ENCODE peak calls at places on chromosomes 6 and 20, in ten cellular contexts. Z, V, A, P, T, W, S, X, R and F are unnamed samples.
A peak's percentile ranks its signal among the peaks of the same experiment; 100 is the strongest.

GRCh38 chr20:43389839-43390626 is 67.7 kb upstream of the SRSF6 start:
- DNase-seq in A (no peak), P (no peak), Z (no peak), V (no peak), X (no peak), T (no peak), S (peak; percentile 47), W (peak; percentile 77), R (peak; percentile 16), F (no peak)

GRCh38 chr20:10619427-10619826 is 54.4 kb downstream of the JAG1 start:
- DNase-seq in S (no peak), R (no peak), A (peak; percentile 93), X (peak; percentile 65), W (no peak), P (peak; percentile 96), V (peak; percentile 91), Z (no peak), T (peak; percentile 91), F (peak; percentile 55)

GRCh38 chr20:34083137-34083536 is 28.9 kb downstream of the EIF2S2 start:
- DNase-seq in Z (no peak), R (peak; percentile 57), A (peak; percentile 89), P (peak; percentile 96), W (peak; percentile 90), T (peak; percentile 96), S (no peak), V (peak; percentile 82), X (peak; percentile 33), F (no peak)

GRCh38 chr6:25700841-25701240 is 48.8 kb downstream of the SCGN start:
- DNase-seq in A (no peak), R (no peak), X (no peak), W (no peak), S (no peak), P (no peak), V (no peak), T (no peak), Z (no peak), F (no peak)

GRCh38 chr20:20594171-20594530 is 118.3 kb downstream of the RALGAPA2 start:
- DNase-seq in X (peak; percentile 42), T (peak; percentile 57), R (no peak), A (peak; percentile 57), Z (no peak), S (no peak), W (no peak), V (peak; percentile 53), P (peak; percentile 73), F (no peak)

GRCh38 chr6:141548969-141549368 is 583.8 kb upstream of the GJE1 start:
- DNase-seq in R (no peak), V (peak; percentile 83), S (no peak), A (peak; percentile 32), Z (no peak), T (peak; percentile 54), X (peak; percentile 19), P (peak; percentile 57), W (no peak), F (no peak)

GRCh38 chr6:42449917-42450313 is 1.8 kb downstream of the TRERF1 start:
- DNase-seq in V (peak; percentile 36), R (no peak), W (no peak), P (peak; percentile 41), S (no peak), A (no peak), Z (no peak), X (no peak), T (no peak), F (no peak)

GRCh38 chr6:164072240-164072666 is 657.7 kb downstream of the QKI start:
- DNase-seq in X (no peak), R (no peak), P (no peak), W (no peak), Z (no peak), T (peak; percentile 40), V (no peak), S (no peak), A (no peak), F (no peak)

GRCh38 chr6:2989332-2990178 is 10.1 kb upstream of the NQO2 start:
- DNase-seq in X (peak; percentile 95), S (peak; percentile 94), Z (peak; percentile 69), A (peak; percentile 98), V (peak; percentile 97), W (peak; percentile 83), T (peak; percentile 100), P (peak; percentile 99), R (peak; percentile 84), F (peak; percentile 98)

GRCh38 chr6:81999270-81999669 is 246.8 kb upstream of the TENT5A start:
- DNase-seq in A (peak; percentile 33), V (no peak), W (no peak), X (no peak), S (peak; percentile 10), T (no peak), P (no peak), Z (no peak), R (no peak), F (no peak)

GRCh38 chr6:116624036-116624805 is 7.9 kb downstream of the RSPH4A start:
- DNase-seq in A (no peak), S (no peak), W (no peak), R (no peak), V (no peak), T (no peak), P (no peak), X (no peak), Z (no peak), F (no peak)

GRCh38 chr20:2451939-2452732 is 18.5 kb downstream of the SNRPB start:
- DNase-seq in V (peak; percentile 86), W (no peak), R (peak; percentile 71), P (peak; percentile 70), Z (peak; percentile 83), S (peak; percentile 85), X (peak; percentile 81), T (peak; percentile 84), A (peak; percentile 67), F (no peak)

DNA sequence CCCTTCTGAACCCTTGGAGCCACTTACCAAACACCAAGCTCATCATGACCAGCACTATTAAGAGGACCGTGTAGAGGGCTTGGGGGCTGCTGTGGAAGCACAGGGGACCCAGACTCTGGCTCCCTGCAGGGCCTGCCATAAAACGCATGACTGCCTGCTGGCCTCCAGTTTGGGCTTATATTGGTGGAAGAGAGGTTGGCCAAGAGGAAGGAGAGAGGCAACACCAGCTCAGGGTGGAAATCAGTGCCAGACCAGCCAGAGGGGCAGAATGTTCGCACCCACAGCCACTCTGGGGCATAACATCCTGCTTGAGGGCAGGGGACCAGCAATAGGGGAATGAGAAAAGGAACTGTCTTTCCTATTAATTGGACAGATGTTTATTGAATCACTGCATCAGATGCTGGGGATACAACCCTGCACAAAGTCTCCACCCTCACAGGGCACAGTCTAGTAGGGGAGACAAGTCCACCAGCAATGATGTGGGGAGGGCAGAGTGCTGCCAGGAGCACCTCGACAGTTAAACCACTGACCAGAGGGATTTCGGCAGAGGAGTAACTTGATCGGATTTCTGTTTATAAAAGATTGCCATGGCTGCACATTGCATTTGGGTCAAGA is 534 bp downstream of the LY6G5C start:
- DNase-seq in Z (no peak), W (no peak), P (no peak), A (no peak), T (no peak), R (no peak), V (no peak), X (no peak), S (no peak), F (no peak)
- H3K4me3 ChIP-seq in Z (no peak overlapping the region), W (peak overlapping the region; percentile 71), P (peak overlapping the region; percentile 28), A (no peak overlapping the region), T (peak overlapping the region; percentile 53), R (no peak overlapping the region), V (peak overlapping the region; percentile 58), X (no peak overlapping the region), S (no peak overlapping the region), F (no peak overlapping the region)

DNA sequence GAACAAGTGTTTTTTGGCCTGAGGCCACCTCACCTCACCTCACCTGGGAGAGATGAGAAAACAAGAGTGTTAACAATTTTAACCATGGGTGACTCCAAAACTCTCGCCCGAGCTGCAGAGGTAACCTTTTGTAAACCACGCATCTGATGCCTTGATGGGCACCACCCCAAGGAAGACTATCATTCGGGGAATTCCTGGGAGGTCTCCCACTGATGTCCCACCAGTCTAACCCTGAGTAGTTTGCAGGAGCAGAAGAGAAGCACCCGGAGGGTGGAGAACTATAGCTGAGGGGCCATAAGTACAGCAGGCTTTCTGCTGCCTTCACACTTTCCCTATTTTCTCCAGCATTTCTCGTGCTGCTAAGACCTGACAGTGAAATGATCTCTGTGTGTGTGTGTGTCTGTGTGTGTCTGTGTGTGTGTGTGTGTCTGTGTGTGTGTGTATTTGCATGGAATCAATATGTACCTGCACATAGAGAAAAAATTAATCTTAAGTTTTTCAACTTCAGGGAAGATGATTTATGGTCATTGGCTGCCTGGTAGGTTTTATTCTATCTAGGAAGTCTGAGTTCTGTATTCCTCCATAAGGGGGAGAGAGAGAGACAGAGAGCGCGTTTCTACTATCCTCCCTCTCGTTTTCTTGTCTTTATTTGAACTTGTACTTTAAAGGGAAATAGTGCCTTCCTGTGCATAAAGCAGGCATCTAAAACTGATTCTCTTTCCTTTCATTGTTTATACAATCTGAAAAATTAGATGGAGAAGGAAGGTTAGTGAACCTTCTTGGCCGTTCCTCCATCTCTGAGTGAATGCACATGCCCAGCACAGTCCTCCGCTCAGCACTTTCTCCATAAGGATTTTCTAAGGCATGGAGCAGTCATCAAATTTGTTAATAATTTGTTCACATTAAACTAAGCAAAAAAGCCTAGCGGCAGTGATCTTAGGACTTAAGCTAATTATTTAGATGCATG is 75.9 kb downstream of the CAP2 start:
- DNase-seq in T (no peak), W (no peak), A (no peak), Z (no peak), P (peak; percentile 63), R (no peak), X (peak; percentile 3), S (no peak), V (no peak), F (no peak)
- TF ChIP-seq CTCF in T (peak; percentile 20), W (peak; percentile 45), A (peak; percentile 26), Z (no peak), P (peak; percentile 63), R (no peak), X (no peak), S (peak; percentile 6), V (no peak), F (peak; percentile 44)

DNA sequence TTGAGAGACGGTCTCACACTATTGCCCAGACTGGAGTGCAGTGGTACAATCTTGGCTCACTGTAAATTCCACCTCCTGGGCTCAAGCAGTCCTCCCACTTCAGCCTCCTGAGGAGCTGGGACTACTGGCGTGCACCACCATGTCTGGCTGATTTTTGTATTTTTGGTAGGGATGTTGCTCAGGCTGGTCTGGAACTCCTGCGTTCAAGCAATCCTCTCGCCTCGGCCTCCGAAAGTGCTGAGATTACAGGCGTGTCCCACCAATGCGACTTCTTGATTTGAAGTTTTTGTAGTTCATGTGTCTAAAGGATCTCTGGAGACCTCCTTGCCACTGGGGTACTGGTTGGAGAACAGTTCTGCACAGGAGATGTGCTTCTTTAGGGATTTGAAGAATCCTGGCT is 28.1 kb downstream of the SYTL3 start:
- DNase-seq in T (no peak), Z (no peak), S (no peak), P (no peak), R (no peak), A (no peak), W (no peak), X (no peak), V (no peak), F (no peak)
- H3K4me3 ChIP-seq in T (no peak overlapping the region), Z (no peak overlapping the region), S (no peak overlapping the region), P (no peak overlapping the region), R (no peak overlapping the region), A (no peak overlapping the region), W (no peak overlapping the region), X (no peak overlapping the region), V (no peak overlapping the region), F (no peak overlapping the region)

GRCh38 chr20:5393218-5393870 is 76.6 kb upstream of the PROKR2 start:
- DNase-seq in A (no peak), R (peak; percentile 61), P (no peak), Z (no peak), S (peak; percentile 68), W (no peak), X (no peak), V (no peak), T (no peak), F (no peak)
- TF ChIP-seq CTCF in A (no peak), R (peak; percentile 26), P (no peak), Z (no peak), S (no peak), W (no peak), X (no peak), V (no peak), T (no peak), F (no peak)